ENCODE peak calls at places on chromosome 4, in six cellular contexts. One of them, this sample, is unnamed.

GRCh38 chr4:80043534-80043933 is 29.5 kb downstream of the ANTXR2 start:
- DNase-seq in stimulated activated CD4-positive, alpha-beta T cell treated with anti-CD3 and anti-CD28 coated beads, Interleukin-4, amount 100 ng/mL, for 48 hours: no peak
- DNase-seq in DMS153: no peak
- DNase-seq in left cardiac atrium: no peak
- DNase-seq in substantia nigra: no peak
- DNase-seq in neural progenitor cell: no peak
- DNase-seq in this sample: no peak

GRCh38 chr4:47926667-47927258 is 12.4 kb upstream of the NFXL1 start:
- DNase-seq in left cardiac atrium: peak
- DNase-seq in DMS153: peak
- DNase-seq in stimulated activated CD4-positive, alpha-beta T cell treated with anti-CD3 and anti-CD28 coated beads, Interleukin-4, amount 100 ng/mL, for 48 hours: peak
- DNase-seq in neural progenitor cell: peak
- DNase-seq in substantia nigra: peak
- DNase-seq in this sample: peak

GRCh38 chr4:25797136-25797535 is 65.7 kb downstream of the SEL1L3 start:
- DNase-seq in substantia nigra: no peak
- DNase-seq in neural progenitor cell: no peak
- DNase-seq in left cardiac atrium: no peak
- DNase-seq in stimulated activated CD4-positive, alpha-beta T cell treated with anti-CD3 and anti-CD28 coated beads, Interleukin-4, amount 100 ng/mL, for 48 hours: no peak
- DNase-seq in DMS153: no peak
- DNase-seq in this sample: no peak

GRCh38 chr4:77862478-77863216 is at the start of gene MRPL1:
- DNase-seq in stimulated activated CD4-positive, alpha-beta T cell treated with anti-CD3 and anti-CD28 coated beads, Interleukin-4, amount 100 ng/mL, for 48 hours: peak
- DNase-seq in left cardiac atrium: peak
- DNase-seq in neural progenitor cell: peak
- DNase-seq in DMS153: peak
- DNase-seq in substantia nigra: peak
- DNase-seq in this sample: peak

GRCh38 chr4:141497627-141498026 is 138.8 kb upstream of the IL15 start:
- DNase-seq in stimulated activated CD4-positive, alpha-beta T cell treated with anti-CD3 and anti-CD28 coated beads, Interleukin-4, amount 100 ng/mL, for 48 hours: no peak
- DNase-seq in DMS153: no peak
- DNase-seq in left cardiac atrium: no peak
- DNase-seq in neural progenitor cell: no peak
- DNase-seq in substantia nigra: no peak
- DNase-seq in this sample: no peak

GRCh38 chr4:1172228-1172851 is at the start of gene SPON2:
- DNase-seq in stimulated activated CD4-positive, alpha-beta T cell treated with anti-CD3 and anti-CD28 coated beads, Interleukin-4, amount 100 ng/mL, for 48 hours: no peak
- DNase-seq in substantia nigra: no peak
- DNase-seq in DMS153: no peak
- DNase-seq in neural progenitor cell: peak
- DNase-seq in left cardiac atrium: peak
- DNase-seq in this sample: peak

GRCh38 chr4:3640587-3640962 is 108.4 kb upstream of the LRPAP1 start:
- DNase-seq in DMS153: no peak
- DNase-seq in neural progenitor cell: no peak
- DNase-seq in left cardiac atrium: no peak
- DNase-seq in substantia nigra: no peak
- DNase-seq in stimulated activated CD4-positive, alpha-beta T cell treated with anti-CD3 and anti-CD28 coated beads, Interleukin-4, amount 100 ng/mL, for 48 hours: no peak
- DNase-seq in this sample: peak

GRCh38 chr4:53777244-53777984 is 186.1 kb upstream of the LNX1 start:
- DNase-seq in left cardiac atrium: no peak
- DNase-seq in neural progenitor cell: no peak
- DNase-seq in DMS153: no peak
- DNase-seq in stimulated activated CD4-positive, alpha-beta T cell treated with anti-CD3 and anti-CD28 coated beads, Interleukin-4, amount 100 ng/mL, for 48 hours: no peak
- DNase-seq in substantia nigra: no peak
- DNase-seq in this sample: no peak

GRCh38 chr4:11529625-11530201 is 101.0 kb upstream of the HS3ST1 start:
- DNase-seq in substantia nigra: no peak
- DNase-seq in stimulated activated CD4-positive, alpha-beta T cell treated with anti-CD3 and anti-CD28 coated beads, Interleukin-4, amount 100 ng/mL, for 48 hours: no peak
- DNase-seq in neural progenitor cell: no peak
- DNase-seq in left cardiac atrium: no peak
- DNase-seq in DMS153: no peak
- DNase-seq in this sample: no peak

GRCh38 chr4:114860791-114861190 is 252.6 kb downstream of the NDST4 start:
- DNase-seq in neural progenitor cell: no peak
- DNase-seq in substantia nigra: no peak
- DNase-seq in left cardiac atrium: no peak
- DNase-seq in stimulated activated CD4-positive, alpha-beta T cell treated with anti-CD3 and anti-CD28 coated beads, Interleukin-4, amount 100 ng/mL, for 48 hours: no peak
- DNase-seq in DMS153: no peak
- DNase-seq in this sample: no peak

This sample was measured in psoas muscle.